ENCODE peak calls at places on chromosomes 4 and X, in five cellular contexts. T is H1, O is SK-N-SH, N is HCT116, W is K562. Q is an unnamed sample.
A peak's percentile ranks its signal among the peaks of the same experiment; 100 is the strongest.

GRCh38 chrX:133350751-133351150 is 64.5 kb downstream of the GPC4 start:
- DNase-seq in N (no peak), O (no peak), T (no peak), W (no peak), Q (no peak)

GRCh38 chrX:14032383-14032782 is 2.7 kb upstream of the GEMIN8 start:
- DNase-seq in T (no peak), O (peak; percentile 55), W (peak; percentile 32), N (no peak), Q (peak; percentile 70)

GRCh38 chrX:108157628-108158027 is 66.0 kb downstream of the ATG4A start:
- DNase-seq in T (no peak), N (no peak), O (no peak), W (no peak), Q (no peak)

GRCh38 chr4:179196511-179196910 is 1754.3 kb upstream of the AGA start:
- DNase-seq in N (no peak), T (no peak), O (no peak), W (no peak), Q (no peak)

GRCh38 chr4:5370286-5370685 is 319.0 kb downstream of the STK32B start:
- DNase-seq in O (no peak), N (no peak), W (no peak), T (no peak), Q (no peak)

GRCh38 chr4:24794916-24795665 is at the start of gene SOD3:
- DNase-seq in W (peak; percentile 46), N (no peak), T (peak; percentile 74), O (no peak), Q (no peak)

GRCh38 chrX:77436271-77436670 is 10.9 kb upstream of the FGF16 start:
- DNase-seq in N (no peak), W (no peak), O (no peak), T (no peak), Q (no peak)

GRCh38 chr4:145938618-145939177 is at the start of gene ZNF827:
- DNase-seq in T (peak; percentile 65), W (no peak), O (peak; percentile 53), N (peak; percentile 64), Q (peak; percentile 24)

GRCh38 chrX:31527455-31528126 is 455.8 kb upstream of the FTHL17 start:
- DNase-seq in W (no peak), T (no peak), N (no peak), O (no peak), Q (no peak)

GRCh38 chrX:8453619-8454018 is 11.0 kb upstream of the VCX3B start:
- DNase-seq in T (no peak), O (no peak), N (no peak), W (no peak), Q (no peak)

GRCh38 chrX:23317799-23318724 is 16.6 kb upstream of the PTCHD1 start:
- DNase-seq in W (peak; percentile 68), N (no peak), O (peak; percentile 69), T (peak; percentile 79), Q (peak; percentile 40)

GRCh38 chr4:184680698-184681097 is 31.2 kb downstream of the PRIMPOL start:
- DNase-seq in W (no peak), N (no peak), T (no peak), O (no peak), Q (no peak)

GRCh38 chr4:135408109-135408508 is 1206.5 kb upstream of the PABPC4L start:
- DNase-seq in T (no peak), W (no peak), N (no peak), O (peak; percentile 1), Q (no peak)

GRCh38 chrX:104136241-104137019 is 20.4 kb downstream of the SLC25A53 start:
- DNase-seq in O (peak; percentile 62), N (peak; percentile 63), T (no peak), W (peak; percentile 64), Q (peak; percentile 76)

GRCh38 chrX:143854006-143854405 is 29.9 kb upstream of the UBE2NL start:
- DNase-seq in T (no peak), O (no peak), N (no peak), W (no peak), Q (peak; percentile 3)

GRCh38 chrX:153333271-153333670 is 682 bp upstream of the ZNF275 start:
- DNase-seq in T (no peak), O (no peak), N (no peak), W (no peak), Q (no peak)

DNA sequence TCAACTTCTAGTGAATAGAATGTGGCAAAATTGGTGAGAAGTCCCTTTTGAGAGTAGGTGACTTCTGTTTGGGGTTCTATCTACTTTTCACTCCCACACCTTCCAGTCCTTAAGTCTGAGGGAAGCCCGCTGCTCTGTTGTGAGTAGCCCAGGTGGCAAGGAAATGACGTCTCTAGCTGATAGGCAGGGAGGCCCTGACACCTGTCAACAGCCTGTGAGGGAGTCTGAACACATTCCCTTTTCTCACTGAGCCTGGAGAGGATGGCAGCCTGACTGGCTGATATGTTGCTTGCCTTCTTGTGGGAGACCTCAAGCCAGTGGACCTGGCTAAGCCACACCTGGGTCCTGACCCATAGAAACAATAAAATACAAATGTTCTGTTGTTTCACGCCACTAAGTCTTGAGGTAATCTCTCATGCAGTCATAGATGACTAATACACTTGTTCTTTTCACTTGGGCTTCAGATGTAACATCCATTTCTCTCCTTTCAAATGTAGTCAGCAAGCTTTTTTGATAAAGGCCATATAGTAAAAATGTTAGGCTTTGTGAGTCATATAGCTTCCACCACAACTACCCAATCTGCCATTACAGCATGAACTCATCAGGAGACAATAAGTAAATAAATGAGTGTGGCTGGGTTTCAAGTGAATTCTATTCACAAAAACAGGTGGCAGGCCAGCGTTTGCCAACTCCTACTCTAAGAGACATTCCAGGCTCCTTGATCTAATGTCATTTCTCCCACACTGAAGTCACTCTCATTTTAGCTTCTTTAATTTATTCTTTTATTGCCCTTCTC is 265.0 kb upstream of the MAD2L1 start:
- DNase-seq in N (peak; percentile 59), W (no peak), T (no peak), O (no peak), Q (no peak)
- TF ChIP-seq MAX in N (no peak), W (no peak), T (no peak), O (no peak), Q (no peak)

GRCh38 chrX:44947995-44948394 is 75.0 kb downstream of the KDM6A start:
- DNase-seq in O (no peak), N (no peak), T (no peak), W (no peak), Q (no peak)

GRCh38 chrX:44946771-44947170 is 73.8 kb downstream of the KDM6A start:
- DNase-seq in W (no peak), N (no peak), T (no peak), O (no peak), Q (no peak)

GRCh38 chrX:44943007-44943406 is 70.0 kb downstream of the KDM6A start:
- DNase-seq in T (no peak), W (no peak), N (no peak), O (no peak), Q (no peak)

GRCh38 chrX:44944894-44945293 is 71.9 kb downstream of the KDM6A start:
- DNase-seq in N (no peak), T (no peak), W (no peak), O (no peak), Q (no peak)

DNA sequence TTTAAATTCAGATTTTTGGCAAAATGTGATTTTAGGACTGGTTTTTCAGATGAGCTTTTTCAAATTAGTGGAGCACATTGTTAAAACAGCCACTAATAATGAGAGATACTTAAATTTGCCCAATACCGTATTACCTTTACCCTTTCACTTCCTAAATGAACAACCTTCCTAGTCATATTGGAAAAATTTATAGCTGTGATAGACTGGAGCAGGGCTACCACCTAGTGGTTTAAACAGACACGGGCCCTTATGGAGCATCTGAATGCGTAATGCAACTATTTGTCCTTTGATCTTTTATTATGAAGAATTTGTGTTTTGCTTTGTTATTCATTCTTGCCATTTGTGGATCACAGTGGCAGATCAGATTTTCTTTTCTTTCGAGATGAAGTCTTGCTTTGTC is 72.7 kb downstream of the KDM6A start:
- DNase-seq in O (no peak), W (peak; percentile 9), N (no peak), T (no peak), Q (peak; percentile 3)
- TF ChIP-seq CTCF in O (no peak), W (peak; percentile 32), N (no peak), T (no peak), Q (no peak)

DNA sequence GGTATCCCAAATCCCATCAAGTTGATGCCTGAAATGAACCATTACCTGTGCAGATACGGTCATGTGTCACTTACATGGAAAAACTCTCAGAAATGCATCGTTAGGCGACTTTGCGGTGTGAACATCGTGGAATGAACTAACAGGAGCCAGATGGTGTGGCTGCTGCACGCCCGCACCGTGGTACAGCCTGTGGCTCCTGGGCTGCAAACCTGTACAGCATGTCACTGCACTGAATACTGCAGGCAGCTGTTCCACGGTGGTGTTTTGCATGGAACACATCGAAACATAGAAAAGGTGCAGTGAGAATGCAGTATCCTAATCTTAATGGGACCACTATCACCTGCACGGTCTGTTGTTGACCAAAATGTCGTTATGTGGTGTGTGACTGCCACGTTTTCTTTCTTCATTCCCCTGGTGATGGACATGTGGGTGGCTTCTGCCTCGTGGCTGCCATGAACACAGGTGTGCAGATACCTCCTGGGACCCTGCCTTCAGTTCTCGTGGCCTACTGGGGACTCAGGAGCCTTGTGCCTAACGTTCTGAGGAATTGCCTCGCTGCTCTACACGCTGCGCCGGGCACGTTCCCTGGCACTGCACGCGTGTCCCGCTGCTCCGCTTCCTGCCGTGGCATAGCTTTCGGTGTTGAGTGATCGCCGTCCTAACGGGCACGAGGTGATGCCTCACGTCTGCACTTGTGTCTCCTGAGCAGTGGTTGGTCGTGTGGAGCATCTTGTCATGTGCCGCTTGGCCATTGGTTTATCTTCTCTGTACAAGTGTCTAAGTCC is 18.5 kb downstream of the MAEA start:
- DNase-seq in T (no peak), N (no peak), O (no peak), W (no peak), Q (no peak)
- TF ChIP-seq MAX in T (no peak), N (no peak), O (no peak), W (no peak), Q (no peak)

GRCh38 chrX:118325453-118325852 is 20.5 kb upstream of the WDR44 start:
- DNase-seq in T (no peak), N (no peak), O (no peak), W (peak; percentile 25), Q (peak; percentile 7)
- TF ChIP-seq CTCF in T (no peak), N (no peak), O (peak; percentile 45), W (peak; percentile 34), Q (peak; percentile 10)